ENCODE peak calls at places on chromosomes 6 and 20, in six cellular contexts. C is neural crest cell, S is nephron progenitor cell, N is dorsolateral prefrontal cortex, F is K562, B is MM.1S. H is an unnamed sample.

GRCh38 chr20:5002077-5002413 is 735 bp upstream of the SLC23A2 start:
- DNase-seq in C (no peak), S (no peak), N (no peak), F (no peak), B (peak; percentile 27), H (no peak)

GRCh38 chr20:51070635-51071034 is 47.7 kb upstream of the KCNG1 start:
- DNase-seq in C (no peak), S (no peak), N (no peak), F (no peak), B (no peak), H (no peak)

GRCh38 chr20:45154183-45154582 is 20.5 kb upstream of the PI3 start:
- DNase-seq in C (no peak), S (no peak), N (no peak), F (no peak), B (no peak), H (no peak)

GRCh38 chr6:84017709-84018452 is 15.7 kb upstream of the MRAP2 start:
- DNase-seq in C (no peak), S (no peak), N (no peak), F (no peak), B (peak; percentile 11), H (no peak)

GRCh38 chr20:46746972-46747371 is 37.5 kb downstream of the SLC2A10 start:
- DNase-seq in C (no peak), S (no peak), N (no peak), F (no peak), B (no peak), H (no peak)

GRCh38 chr6:91376686-91377085 is 789.8 kb upstream of the MAP3K7 start:
- DNase-seq in C (no peak), S (no peak), N (no peak), F (no peak), B (no peak), H (no peak)

GRCh38 chr6:7673063-7673536 is 52.8 kb upstream of the BMP6 start:
- DNase-seq in C (peak; percentile 8), S (peak; percentile 26), N (no peak), F (peak; percentile 48), B (no peak), H (no peak)

GRCh38 chr6:146914563-146915483 is 289.4 kb upstream of the STXBP5 start:
- DNase-seq in C (no peak), S (no peak), N (no peak), F (peak; percentile 70), B (no peak), H (no peak)

GRCh38 chr6:124977067-124977908 is 15.1 kb downstream of the RNF217 start:
- DNase-seq in C (no peak), S (no peak), N (no peak), F (no peak), B (no peak), H (no peak)

DNA sequence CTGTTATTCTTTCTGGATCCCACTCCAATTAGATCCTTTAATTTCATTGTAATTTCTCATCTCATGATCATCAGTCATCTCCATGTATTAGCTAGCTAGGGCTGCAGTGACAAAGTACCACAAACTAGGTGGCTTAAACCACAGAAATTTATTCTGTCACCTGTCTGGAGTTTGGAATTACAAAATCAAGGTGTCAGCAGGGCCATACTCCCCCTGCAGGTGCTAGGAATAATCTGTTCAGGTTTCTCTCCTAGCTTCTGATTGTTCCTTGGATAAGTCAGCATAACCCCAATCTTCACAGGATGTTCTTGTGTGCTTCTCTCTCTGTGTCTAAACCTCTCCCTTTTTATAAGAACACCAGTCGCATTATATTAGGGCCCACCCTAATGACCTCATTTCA is 40.4 kb downstream of the BEND6 start:
- DNase-seq in C (no peak), S (no peak), N (no peak), F (no peak), B (peak; percentile 14), H (no peak)
- TF ChIP-seq CTCF in C (no peak), S (no peak), N (no peak), F (peak; percentile 18), B (peak; percentile 19), H (no peak)

DNA sequence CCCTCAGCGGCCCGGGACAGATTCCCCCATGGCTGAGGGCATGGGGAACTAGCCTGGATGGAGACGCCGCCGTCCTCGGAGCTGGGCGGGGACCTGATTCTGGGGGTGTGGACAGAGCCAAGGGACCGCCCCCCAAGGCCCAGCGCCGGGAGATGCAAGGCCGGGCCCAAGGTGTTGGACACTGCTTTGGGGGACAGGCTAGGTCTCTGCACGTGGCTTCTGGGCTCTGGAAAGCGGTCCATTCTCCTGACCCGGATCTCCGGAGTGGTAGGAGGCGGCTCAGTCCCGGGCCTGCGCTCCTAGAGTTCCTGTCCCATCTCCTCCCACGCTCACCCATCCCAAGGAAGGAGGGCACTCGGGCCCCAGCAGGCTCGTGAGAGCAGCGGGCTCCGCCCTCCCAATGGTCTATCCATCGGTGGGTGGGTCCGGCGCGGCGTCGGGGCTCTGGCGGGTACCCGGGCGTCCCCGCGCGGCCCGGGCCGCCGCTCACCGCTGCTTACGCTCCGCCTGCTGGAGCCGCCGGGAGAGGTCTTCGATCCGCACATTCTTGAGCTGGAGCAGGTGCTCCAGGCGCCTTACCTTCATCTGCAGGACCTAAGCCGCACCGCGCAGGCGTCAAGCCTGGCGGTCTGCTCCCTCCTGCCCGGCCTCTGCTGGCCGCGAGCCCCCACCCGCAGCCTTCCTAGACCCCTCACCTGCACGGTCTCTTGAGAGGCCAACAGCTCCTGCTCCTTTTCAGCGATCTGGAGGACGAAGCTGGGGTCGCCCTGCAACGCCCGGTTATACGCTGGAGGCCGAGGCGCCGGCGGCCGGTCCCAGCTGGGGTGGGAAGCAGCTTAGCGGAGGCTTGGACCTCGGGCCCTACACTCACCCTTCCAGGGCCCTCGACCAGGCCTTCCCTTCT is 3.3 kb downstream of the SPEF1 start:
- DNase-seq in C (peak; percentile 37), S (peak; percentile 68), N (peak; percentile 71), F (no peak), B (no peak), H (peak; percentile 59)
- TF ChIP-seq CTCF in C (no peak), S (no peak), N (no peak), F (no peak), B (no peak), H (no peak)

DNA sequence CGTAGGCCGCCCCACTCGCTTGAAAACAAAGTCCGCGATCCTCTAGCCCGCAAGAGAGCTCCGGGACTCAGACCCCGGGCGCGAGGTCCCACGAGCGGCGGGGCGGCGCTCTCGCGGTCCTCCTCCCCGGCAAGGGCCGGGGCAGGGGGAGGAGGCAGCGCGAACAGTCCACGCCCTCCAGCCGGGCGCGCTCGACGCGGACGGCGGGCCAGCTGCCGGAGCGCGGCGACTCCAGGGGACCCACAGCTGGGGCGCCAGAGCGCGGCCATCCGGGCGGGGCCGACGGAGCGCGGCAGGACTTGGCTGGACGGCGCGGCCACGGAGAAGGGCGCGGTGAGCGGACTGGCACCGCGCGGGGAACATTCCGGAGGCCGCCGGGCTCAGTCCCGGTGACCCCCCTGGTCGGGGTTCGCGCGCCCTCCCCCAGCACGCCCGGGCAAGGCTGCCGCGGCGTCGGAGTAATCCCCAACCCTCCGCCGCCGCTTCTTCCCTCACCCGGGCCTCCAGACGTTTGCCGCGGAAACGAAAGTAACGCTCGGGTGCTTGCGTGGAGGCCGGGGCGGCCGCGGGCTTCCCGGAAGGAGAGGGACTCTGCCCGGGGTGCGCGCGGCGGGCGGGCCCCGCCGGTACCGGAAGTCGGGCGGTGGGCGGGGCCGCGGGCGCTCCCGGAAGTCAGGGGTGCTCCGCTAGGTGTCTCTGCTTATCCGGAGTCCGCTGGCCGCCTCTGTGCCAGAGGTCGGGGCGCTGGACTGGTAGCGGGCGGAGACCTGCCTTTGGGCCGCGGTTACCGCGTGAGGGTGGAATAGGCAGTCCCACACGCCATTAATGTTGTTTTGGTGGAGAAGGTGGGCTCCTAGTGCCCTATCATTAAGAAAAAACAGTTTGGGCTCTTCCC is at the start of gene RIPK1:
- DNase-seq in C (peak; percentile 86), S (peak; percentile 92), N (peak; percentile 95), F (peak; percentile 98), B (peak; percentile 90), H (peak; percentile 91)
- TF ChIP-seq CTCF in C (peak; percentile 40), S (no peak), N (peak; percentile 50), F (peak; percentile 57), B (peak; percentile 34), H (no peak)

GRCh38 chr6:16716450-16716858 is 44.8 kb downstream of the ATXN1 start:
- DNase-seq in C (no peak), S (no peak), N (no peak), F (no peak), B (no peak), H (no peak)

GRCh38 chr6:16711551-16712249 is 49.6 kb downstream of the ATXN1 start:
- DNase-seq in C (no peak), S (no peak), N (no peak), F (no peak), B (no peak), H (no peak)

GRCh38 chr6:16713597-16713996 is 47.7 kb downstream of the ATXN1 start:
- DNase-seq in C (no peak), S (no peak), N (no peak), F (no peak), B (no peak), H (no peak)

GRCh38 chr6:16712250-16712930 is 48.9 kb downstream of the ATXN1 start:
- DNase-seq in C (no peak), S (no peak), N (no peak), F (no peak), B (no peak), H (no peak)

GRCh38 chr6:16712931-16713484 is 48.3 kb downstream of the ATXN1 start:
- DNase-seq in C (no peak), S (no peak), N (no peak), F (peak; percentile 13), B (no peak), H (no peak)
- TF ChIP-seq CTCF in C (no peak), S (no peak), N (no peak), F (peak; percentile 30), B (no peak), H (no peak)

GRCh38 chr6:24933868-24934401 is 1.8 kb downstream of the RIPOR2 start:
- DNase-seq in C (no peak), S (peak; percentile 15), N (no peak), F (peak; percentile 56), B (no peak), H (no peak)
- TF ChIP-seq CTCF in C (peak; percentile 62), S (peak; percentile 48), N (peak; percentile 17), F (peak; percentile 87), B (peak; percentile 70), H (no peak)

GRCh38 chr6:162913206-162913605 is 185.4 kb downstream of the PACRG start:
- DNase-seq in C (no peak), S (no peak), N (no peak), F (no peak), B (no peak), H (no peak)
- TF ChIP-seq CTCF in C (no peak), S (no peak), N (no peak), F (no peak), B (no peak), H (no peak)